ENCODE peak calls at places on chromosome 22, in six cellular contexts. K, F, N, I, T and X are unnamed samples.

GRCh38 chr22:39471421-39472141 is 14.8 kb downstream of the MGAT3 start:
- DNase-seq in K (no peak), I (no peak), F (peak; percentile 47), N (peak; percentile 83), T (no peak), X (peak; percentile 51)

GRCh38 chr22:38868286-38868721 is 3.7 kb downstream of the CBX6 start:
- DNase-seq in K (no peak), T (no peak), F (no peak), I (no peak), N (no peak), X (no peak)

GRCh38 chr22:49689858-49690257 is 137.8 kb downstream of the BRD1 start:
- DNase-seq in T (no peak), I (no peak), F (no peak), N (no peak), K (no peak), X (no peak)

GRCh38 chr22:29004647-29005371 is 56.8 kb downstream of the C22orf31 start:
- DNase-seq in K (peak; percentile 28), I (peak; percentile 90), T (no peak), N (no peak), F (no peak), X (peak; percentile 15)

GRCh38 chr22:49979587-49980264 is 19.2 kb downstream of the PIM3 start:
- DNase-seq in N (no peak), F (peak; percentile 48), I (peak; percentile 62), T (no peak), K (peak; percentile 64), X (no peak)

GRCh38 chr22:42174062-42174461 is 43.5 kb upstream of the CYP2D6 start:
- DNase-seq in I (no peak), F (no peak), T (no peak), K (no peak), N (no peak), X (peak; percentile 73)

GRCh38 chr22:16989915-16990314 is 18.1 kb downstream of the GAB4 start:
- DNase-seq in I (no peak), K (no peak), F (no peak), N (no peak), T (no peak), X (no peak)

GRCh38 chr22:39239561-39240423 is 5.0 kb downstream of the PDGFB start:
- DNase-seq in K (no peak), I (no peak), T (no peak), F (no peak), N (no peak), X (no peak)

GRCh38 chr22:42434283-42434682 is 2.1 kb upstream of the NFAM1 start:
- DNase-seq in K (peak; percentile 62), N (no peak), I (no peak), T (no peak), F (no peak), X (no peak)

GRCh38 chr22:36073476-36073875 is 44.9 kb upstream of the RBFOX2 start:
- DNase-seq in I (no peak), N (no peak), F (no peak), T (no peak), K (no peak), X (peak; percentile 43)

GRCh38 chr22:48943567-48944432 is 883.9 kb downstream of the BRD1 start:
- DNase-seq in K (peak; percentile 82), F (peak; percentile 55), T (peak; percentile 33), I (peak; percentile 97), N (no peak), X (no peak)

GRCh38 chr22:36386900-36387663 is 685 bp downstream of the MYH9 start:
- DNase-seq in N (no peak), K (peak; percentile 78), I (no peak), T (no peak), F (peak; percentile 35), X (no peak)

GRCh38 chr22:50157976-50158375 is 12.6 kb upstream of the PANX2 start:
- DNase-seq in F (no peak), N (no peak), I (no peak), T (no peak), K (no peak), X (no peak)

GRCh38 chr22:43152355-43153071 is 1.2 kb downstream of the TSPO start:
- DNase-seq in I (no peak), T (no peak), F (no peak), N (no peak), K (peak; percentile 68), X (peak; percentile 22)

GRCh38 chr22:49026476-49027121 is 801.1 kb downstream of the BRD1 start:
- DNase-seq in I (no peak), F (no peak), N (no peak), K (peak; percentile 62), T (no peak), X (no peak)

GRCh38 chr22:36097880-36098279 is 62.7 kb downstream of the APOL3 start:
- DNase-seq in T (no peak), F (no peak), N (no peak), I (no peak), K (no peak), X (no peak)

GRCh38 chr22:17773606-17774205 is 563 bp downstream of the BID start:
- DNase-seq in N (no peak), F (peak; percentile 78), K (peak; percentile 93), I (peak; percentile 35), T (no peak), X (peak; percentile 28)

GRCh38 chr22:39932918-39933649 is 27.1 kb upstream of the TMA7B start:
- DNase-seq in K (no peak), F (peak; percentile 73), I (peak; percentile 29), T (peak; percentile 78), N (no peak), X (no peak)

GRCh38 chr22:49801391-49802060 is 26.1 kb downstream of the BRD1 start:
- DNase-seq in K (no peak), F (no peak), I (no peak), T (no peak), N (no peak), X (no peak)

GRCh38 chr22:19886605-19887250 is 32.1 kb upstream of the GNB1L start:
- DNase-seq in F (no peak), I (no peak), T (no peak), K (no peak), N (no peak), X (peak; percentile 61)

GRCh38 chr22:36590441-36591056 is 61.6 kb upstream of the EIF3D start:
- DNase-seq in N (no peak), F (no peak), I (no peak), K (no peak), T (no peak), X (no peak)

GRCh38 chr22:46958191-46958590 is 195.7 kb downstream of the TBC1D22A start:
- DNase-seq in F (no peak), N (no peak), T (no peak), I (no peak), K (no peak), X (no peak)

GRCh38 chr22:25482868-25483639 is 81.4 kb upstream of the GRK3 start:
- DNase-seq in N (no peak), T (no peak), F (no peak), K (no peak), I (no peak), X (no peak)

GRCh38 chr22:20464096-20464614 is 26.5 kb upstream of the SCARF2 start:
- DNase-seq in F (no peak), K (no peak), N (no peak), I (no peak), T (no peak), X (no peak)

GRCh38 chr22:35883028-35883620 is 145.5 kb downstream of the RBFOX2 start:
- DNase-seq in I (no peak), T (no peak), N (no peak), K (no peak), F (no peak), X (peak; percentile 55)

GRCh38 chr22:25630446-25630845 is 66.0 kb downstream of the GRK3 start:
- DNase-seq in T (no peak), I (no peak), N (no peak), K (no peak), F (no peak), X (no peak)

DNA sequence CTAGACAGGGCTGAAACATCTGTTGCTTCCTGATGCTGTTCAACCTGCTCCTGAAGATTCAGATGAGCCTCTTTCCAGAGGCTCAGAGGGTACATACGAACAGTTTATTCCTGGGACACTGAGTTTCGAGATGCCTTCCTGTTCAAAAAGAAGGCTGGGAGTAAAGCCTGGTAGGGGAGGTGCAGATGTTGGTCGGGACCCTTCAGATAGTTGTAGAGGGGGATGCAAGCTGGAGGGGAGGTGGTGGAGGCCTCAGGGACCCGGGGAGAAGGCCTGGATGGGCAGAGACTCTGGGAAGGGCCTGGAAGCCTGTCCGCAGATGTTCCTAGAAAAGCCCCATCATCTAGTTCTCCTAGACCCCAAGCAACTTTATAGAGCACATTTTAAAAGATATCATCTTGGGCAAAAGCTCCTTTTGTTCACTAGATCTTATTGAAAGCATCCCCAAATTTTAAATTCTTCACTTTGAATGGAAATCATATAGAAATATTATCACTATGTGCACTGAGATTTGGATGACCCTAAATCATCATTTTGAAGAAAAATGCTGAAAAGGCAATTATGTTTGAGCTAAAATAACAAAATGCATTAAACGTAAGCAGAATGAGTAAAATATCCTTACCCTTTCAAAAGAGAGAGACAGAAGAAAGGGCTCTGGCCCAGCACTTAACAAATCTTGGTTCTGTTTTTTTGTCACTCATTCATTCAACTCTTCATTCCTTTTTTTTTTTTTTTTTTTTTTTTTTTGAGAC is 41.2 kb downstream of the RTL6 start:
- DNase-seq in N (no peak), K (no peak), F (no peak), T (no peak), I (no peak), X (no peak)
- TF ChIP-seq USF2 in N (no peak), K (no peak), F (no peak), T (no peak), I (no peak), X (no peak)

GRCh38 chr22:30969532-30970355 is 679 bp downstream of the TUG1 start:
- DNase-seq in T (no peak), N (no peak), F (peak; percentile 62), I (peak; percentile 12), K (no peak), X (peak; percentile 44)
- H2AFZ ChIP-seq in T (no peak overlapping the region), N (peak overlapping the region; percentile 83), F (peak overlapping the region; percentile 74), I (no peak overlapping the region), K (peak overlapping the region; percentile 54), X (peak overlapping the region; percentile 96)

GRCh38 chr22:31218565-31219262 is 6.6 kb downstream of the LIMK2 start:
- DNase-seq in N (no peak), T (no peak), I (no peak), K (no peak), F (no peak), X (no peak)
- TF ChIP-seq USF2 in N (no peak), T (no peak), I (no peak), K (no peak), F (no peak), X (no peak)

DNA sequence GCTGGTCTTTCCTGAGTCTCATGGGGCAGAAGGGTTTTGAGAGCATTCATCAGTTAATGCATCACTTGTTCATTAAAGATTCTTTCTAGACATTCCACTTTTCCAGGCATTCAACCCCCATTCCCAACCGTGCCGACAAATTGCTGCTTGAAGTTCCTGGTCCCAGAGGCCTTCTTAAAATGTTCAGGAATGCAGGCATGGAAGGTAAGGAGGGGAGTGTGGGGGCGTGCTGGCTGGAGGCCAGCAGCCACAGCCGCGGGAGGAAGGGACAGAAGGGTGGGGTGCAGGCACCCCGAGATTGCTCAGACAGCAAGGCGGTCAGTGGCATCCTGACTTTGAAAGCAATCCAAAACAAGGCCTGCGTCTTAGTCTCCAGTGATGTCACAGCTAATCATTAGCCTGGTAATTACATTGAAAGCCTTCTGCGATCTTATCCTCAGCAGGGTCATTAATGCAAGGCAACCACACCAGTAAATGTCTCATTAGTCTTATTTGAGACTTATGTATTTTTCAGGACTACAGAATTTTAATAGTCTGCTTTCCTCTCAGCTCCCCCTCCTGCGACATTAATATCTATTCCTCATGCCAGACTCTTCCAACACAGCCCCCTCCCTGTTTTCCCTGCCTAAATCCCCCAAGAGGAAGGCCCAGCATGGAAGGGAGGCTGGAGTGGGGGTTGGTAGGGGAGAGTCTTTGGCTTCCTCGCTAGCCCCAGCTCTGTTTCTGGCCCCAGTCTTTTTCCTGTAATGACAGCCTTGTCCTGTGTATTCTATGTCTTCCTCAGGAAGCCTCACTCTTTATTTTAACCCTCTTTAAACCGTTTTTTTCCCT is 328.9 kb downstream of the MIAT start:
- DNase-seq in N (no peak), T (no peak), I (no peak), F (no peak), K (peak; percentile 48), X (no peak)
- H2AFZ ChIP-seq in N (no peak overlapping the region), T (no peak overlapping the region), I (no peak overlapping the region), F (no peak overlapping the region), K (no peak overlapping the region), X (no peak overlapping the region)